ENCODE peak calls at places on chromosome 20, in eight cellular contexts. W, I, J, G, P, O, F and A are unnamed samples.

GRCh38 chr20:46089338-46090094 is at the start of gene NCOA5:
- DNase-seq in W (peak; percentile 98), I (peak; percentile 88), J (peak; percentile 97), G (peak; percentile 97), P (peak; percentile 97), O (peak; percentile 96), F (peak; percentile 98), A (peak; percentile 97)

GRCh38 chr20:36861625-36861874 is 14.4 kb upstream of the TLDC2 start:
- DNase-seq in W (peak; percentile 53), I (no peak), J (no peak), G (no peak), P (no peak), O (no peak), F (no peak), A (no peak)

GRCh38 chr20:35462351-35462750 is 7.0 kb downstream of the CEP250 start:
- DNase-seq in W (no peak), I (no peak), J (no peak), G (no peak), P (no peak), O (no peak), F (no peak), A (peak; percentile 78)

GRCh38 chr20:42531675-42531985 is 658.1 kb downstream of the PTPRT start:
- DNase-seq in W (no peak), I (no peak), J (no peak), G (no peak), P (no peak), O (peak; percentile 48), F (no peak), A (no peak)

GRCh38 chr20:32079655-32080109 is 27.6 kb downstream of the HCK start:
- DNase-seq in W (no peak), I (peak; percentile 8), J (no peak), G (no peak), P (no peak), O (no peak), F (no peak), A (no peak)

GRCh38 chr20:50286609-50287008 is 96.0 kb downstream of the CEBPB start:
- DNase-seq in W (peak; percentile 87), I (no peak), J (peak; percentile 54), G (peak; percentile 67), P (peak; percentile 91), O (no peak), F (peak; percentile 46), A (peak; percentile 41)

GRCh38 chr20:44618318-44618731 is 33.2 kb downstream of the ADA start:
- DNase-seq in W (no peak), I (no peak), J (no peak), G (no peak), P (no peak), O (no peak), F (no peak), A (peak; percentile 34)

GRCh38 chr20:2026004-2026403 is 32.1 kb upstream of the PDYN start:
- DNase-seq in W (no peak), I (no peak), J (no peak), G (no peak), P (no peak), O (no peak), F (no peak), A (no peak)

GRCh38 chr20:37538003-37538402 is 10.3 kb upstream of the BLCAP start:
- DNase-seq in W (peak; percentile 79), I (no peak), J (peak; percentile 47), G (no peak), P (no peak), O (no peak), F (peak; percentile 86), A (no peak)

GRCh38 chr20:24495266-24495665 is 25.8 kb downstream of the SYNDIG1 start:
- DNase-seq in W (no peak), I (no peak), J (no peak), G (no peak), P (no peak), O (no peak), F (no peak), A (no peak)

GRCh38 chr20:45959956-45960630 is 11.9 kb downstream of the ZNF335 start:
- DNase-seq in W (no peak), I (no peak), J (no peak), G (no peak), P (no peak), O (no peak), F (no peak), A (no peak)

GRCh38 chr20:62238569-62239277 is 402 bp downstream of the OSBPL2 start:
- DNase-seq in W (peak; percentile 53), I (no peak), J (peak; percentile 45), G (no peak), P (peak; percentile 51), O (no peak), F (peak; percentile 31), A (peak; percentile 19)

GRCh38 chr20:6828794-6829423 is 61.4 kb downstream of the BMP2 start:
- DNase-seq in W (peak; percentile 70), I (peak; percentile 21), J (peak; percentile 87), G (peak; percentile 53), P (peak; percentile 13), O (peak; percentile 64), F (peak; percentile 85), A (peak; percentile 65)

GRCh38 chr20:45039470-45039811 is 61.5 kb downstream of the KCNS1 start:
- DNase-seq in W (peak; percentile 28), I (no peak), J (no peak), G (no peak), P (no peak), O (no peak), F (no peak), A (peak; percentile 39)

GRCh38 chr20:52601295-52601971 is 370.7 kb upstream of the TSHZ2 start:
- DNase-seq in W (no peak), I (no peak), J (no peak), G (no peak), P (no peak), O (no peak), F (no peak), A (no peak)

GRCh38 chr20:58649288-58650180 is 1.5 kb upstream of the STX16 start:
- DNase-seq in W (no peak), I (no peak), J (peak; percentile 32), G (no peak), P (no peak), O (no peak), F (no peak), A (no peak)

GRCh38 chr20:17617868-17618672 is 48.2 kb downstream of the DSTN start:
- DNase-seq in W (no peak), I (no peak), J (no peak), G (peak; percentile 14), P (no peak), O (no peak), F (no peak), A (no peak)

GRCh38 chr20:22654243-22654642 is 69.9 kb upstream of the FOXA2 start:
- DNase-seq in W (no peak), I (no peak), J (no peak), G (no peak), P (no peak), O (no peak), F (no peak), A (no peak)

GRCh38 chr20:13392391-13392790 is 171.3 kb downstream of the ISM1 start:
- DNase-seq in W (no peak), I (no peak), J (no peak), G (no peak), P (no peak), O (peak; percentile 97), F (no peak), A (no peak)

GRCh38 chr20:54221383-54221782 is 13.5 kb downstream of the PFDN4 start:
- DNase-seq in W (no peak), I (no peak), J (no peak), G (no peak), P (no peak), O (peak; percentile 54), F (no peak), A (peak; percentile 12)

GRCh38 chr20:32972181-32973076 is 31.8 kb downstream of the SUN5 start:
- DNase-seq in W (no peak), I (no peak), J (no peak), G (no peak), P (no peak), O (peak; percentile 83), F (no peak), A (peak; percentile 88)

GRCh38 chr20:1423206-1423605 is 30.4 kb upstream of the FKBP1A start:
- DNase-seq in W (no peak), I (no peak), J (no peak), G (no peak), P (no peak), O (no peak), F (no peak), A (no peak)

GRCh38 chr20:46282669-46283068 is 25.6 kb downstream of the CDH22 start:
- DNase-seq in W (no peak), I (no peak), J (no peak), G (no peak), P (no peak), O (no peak), F (no peak), A (no peak)

DNA sequence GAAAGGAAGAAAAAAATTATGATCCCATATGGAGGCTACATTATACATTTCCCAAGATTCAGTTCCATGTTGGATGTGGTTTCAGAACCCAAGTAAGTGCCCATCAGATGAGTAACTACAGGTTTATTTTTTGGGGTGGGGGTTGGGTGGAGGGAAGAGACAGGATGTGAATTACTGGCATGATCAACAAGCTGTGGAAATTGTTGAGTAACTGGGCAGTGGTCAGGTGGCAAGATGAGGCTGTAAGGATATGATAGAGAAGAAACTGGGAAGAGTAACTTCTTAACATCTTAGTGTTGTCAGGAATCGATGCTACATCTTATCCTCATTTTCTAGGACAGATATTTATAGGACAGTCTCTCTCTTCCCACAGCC is 153.5 kb downstream of the CFAP61 start:
- DNase-seq in W (no peak), I (no peak), J (no peak), G (no peak), P (no peak), O (no peak), F (no peak), A (no peak)
- H3K9me2 ChIP-seq in W (no peaks in the 10 kb centered on the region), I (no peaks in the 10 kb centered on the region), J (no peaks in the 10 kb centered on the region), G (no peaks in the 10 kb centered on the region), P (no peaks in the 10 kb centered on the region), O (no peaks in the 10 kb centered on the region), F (no peaks in the 10 kb centered on the region), A (no peaks in the 10 kb centered on the region)

DNA sequence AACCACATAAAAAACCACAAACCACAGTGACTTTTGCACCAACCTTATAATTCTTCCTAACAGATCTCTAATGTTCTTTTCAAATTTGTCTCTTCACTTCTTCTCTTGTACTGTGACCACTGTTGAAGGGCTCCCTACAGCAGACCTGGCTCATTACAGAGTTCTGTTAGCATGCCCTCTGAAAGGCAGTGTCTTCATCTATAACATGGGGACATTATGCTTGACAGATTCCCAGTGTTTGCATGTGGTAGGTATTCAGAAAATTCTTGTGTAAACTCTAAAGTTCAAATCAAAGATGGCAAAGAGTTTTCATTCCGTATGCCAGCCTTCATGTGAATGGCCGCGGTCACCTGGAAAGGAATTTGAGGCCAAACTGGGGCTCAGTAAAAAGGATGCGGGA is 182.6 kb downstream of the DHX35 start:
- DNase-seq in W (no peak), I (no peak), J (no peak), G (no peak), P (no peak), O (no peak), F (no peak), A (no peak)
- H3K9me2 ChIP-seq in W (no peaks in the 10 kb centered on the region), I (no peaks in the 10 kb centered on the region), J (no peaks in the 10 kb centered on the region), G (no peaks in the 10 kb centered on the region), P (no peaks in the 10 kb centered on the region), O (no peaks in the 10 kb centered on the region), F (no peaks in the 10 kb centered on the region), A (no peaks in the 10 kb centered on the region)

GRCh38 chr20:47356526-47357295 is at the start of gene ZMYND8:
- DNase-seq in W (peak; percentile 89), I (peak; percentile 77), J (peak; percentile 92), G (peak; percentile 87), P (peak; percentile 99), O (peak; percentile 94), F (peak; percentile 98), A (peak; percentile 93)
- H3K9me2 ChIP-seq in W (no peaks in the 10 kb centered on the region), I (no peaks in the 10 kb centered on the region), J (no peaks in the 10 kb centered on the region), G (no peaks in the 10 kb centered on the region), P (no peaks in the 10 kb centered on the region), O (no peaks in the 10 kb centered on the region), F (no peaks in the 10 kb centered on the region), A (no peaks in the 10 kb centered on the region)

GRCh38 chr20:8709627-8710026 is 359.3 kb upstream of the PLCB4 start:
- DNase-seq in W (peak; percentile 14), I (no peak), J (no peak), G (no peak), P (no peak), O (no peak), F (no peak), A (no peak)
- H3K9me2 ChIP-seq in W (no peaks in the 10 kb centered on the region), I (no peaks in the 10 kb centered on the region), J (no peaks in the 10 kb centered on the region), G (no peaks in the 10 kb centered on the region), P (no peaks in the 10 kb centered on the region), O (no peaks in the 10 kb centered on the region), F (no peaks in the 10 kb centered on the region), A (no peaks in the 10 kb centered on the region)